ENCODE peak calls at places on chromosomes 13 and 19, in four cellular contexts. V is WERI-Rb-1, X is left lung, Q is AG10803. M is an unnamed sample.

GRCh38 chr13:37869756-37870488 is at the start of gene TRPC4:
- DNase-seq in Q (peak), V (peak), X (peak), M (peak)

GRCh38 chr13:80873589-80873988 is 532.7 kb upstream of the SPRY2 start:
- DNase-seq in V (no peak), Q (no peak), X (no peak), M (no peak)

GRCh38 chr19:51186323-51186722 is 38.6 kb upstream of the CD33 start:
- DNase-seq in V (no peak), X (no peak), Q (no peak), M (no peak)

GRCh38 chr19:4971424-4971793 is 2.5 kb downstream of the KDM4B start:
- DNase-seq in X (peak), V (peak), Q (no peak), M (no peak)

GRCh38 chr19:43780706-43781525 is at the start of gene KCNN4:
- DNase-seq in V (no peak), X (peak), Q (peak), M (peak)

GRCh38 chr19:7063339-7063738 is 4.9 kb upstream of the MBD3L3 start:
- DNase-seq in V (no peak), X (no peak), Q (no peak), M (no peak)

GRCh38 chr13:42041684-42042035 is 6.8 kb upstream of the DGKH start:
- DNase-seq in V (peak), X (peak), Q (peak), M (peak)

GRCh38 chr19:45076851-45077730 is 813 bp upstream of the ZNF296 start:
- DNase-seq in Q (no peak), V (no peak), X (no peak), M (no peak)

GRCh38 chr19:16628984-16629691 is 1.1 kb upstream of the MED26 start:
- DNase-seq in X (no peak), Q (peak), V (no peak), M (peak)

GRCh38 chr13:29556742-29557141 is 38.7 kb downstream of the SLC7A1 start:
- DNase-seq in X (no peak), V (no peak), Q (no peak), M (no peak)

GRCh38 chr13:87331178-87331577 is 340.0 kb upstream of the SLITRK5 start:
- DNase-seq in V (no peak), X (no peak), Q (peak), M (no peak)

GRCh38 chr13:112716841-112717520 is 27.1 kb downstream of the ATP11A start:
- DNase-seq in Q (no peak), X (peak), V (no peak), M (no peak)

GRCh38 chr19:8973501-8974091 is 36.6 kb downstream of the MUC16 start:
- DNase-seq in Q (no peak), X (no peak), V (no peak), M (no peak)

GRCh38 chr19:55146078-55146647 is 2.8 kb downstream of the TNNT1 start:
- DNase-seq in X (no peak), Q (no peak), V (peak), M (no peak)

GRCh38 chr13:42660367-42660965 is 86.5 kb downstream of the TNFSF11 start:
- DNase-seq in X (no peak), V (no peak), Q (peak), M (peak)

GRCh38 chr19:46513461-46514236 is 18.0 kb upstream of the PNMA8B start:
- DNase-seq in V (peak), Q (peak), X (peak), M (peak)

GRCh38 chr19:46620716-46621115 is 4.2 kb downstream of the PTGIR start:
- DNase-seq in V (no peak), Q (peak), X (peak), M (peak)

GRCh38 chr19:1947651-1948209 is 6.8 kb downstream of the CSNK1G2 start:
- DNase-seq in V (no peak), Q (no peak), X (peak), M (no peak)

GRCh38 chr19:1394252-1395193 is 6.8 kb downstream of the GAMT start:
- DNase-seq in X (no peak), V (no peak), Q (no peak), M (no peak)

GRCh38 chr13:26280295-26280694 is 26.4 kb downstream of the CDK8 start:
- DNase-seq in Q (peak), X (no peak), V (no peak), M (peak)

GRCh38 chr19:7214329-7215089 is 79.7 kb downstream of the INSR start:
- DNase-seq in X (no peak), Q (no peak), V (no peak), M (no peak)

GRCh38 chr19:15108845-15109767 is 1.9 kb downstream of the SYDE1 start:
- DNase-seq in V (no peak), X (no peak), Q (no peak), M (no peak)

GRCh38 chr19:19821366-19822147 is at the start of gene ZNF506:
- DNase-seq in X (peak), Q (peak), V (peak), M (peak)

GRCh38 chr13:71754407-71754974 is 112.5 kb downstream of the DACH1 start:
- DNase-seq in Q (no peak), V (no peak), X (no peak), M (no peak)

GRCh38 chr13:95704510-95704909 is 27.6 kb downstream of the DNAJC3 start:
- DNase-seq in X (no peak), Q (no peak), V (no peak), M (no peak)

GRCh38 chr19:31127132-31127967 is 221.9 kb downstream of the TSHZ3 start:
- DNase-seq in V (no peak), Q (peak), X (no peak), M (peak)

GRCh38 chr19:13629687-13630357 is 123.5 kb upstream of the CACNA1A start:
- DNase-seq in V (no peak), Q (peak), X (no peak), M (peak)

GRCh38 chr19:15841875-15842569 is 26.6 kb upstream of the OR10H1 start:
- DNase-seq in X (no peak), Q (no peak), V (no peak), M (no peak)

GRCh38 chr13:23654111-23655110 is 84.2 kb downstream of the TNFRSF19 start:
- DNase-seq in X (no peak), V (no peak), Q (peak), M (no peak)

GRCh38 chr19:50501568-50502475 is 9.2 kb downstream of the JOSD2 start:
- DNase-seq in X (peak), Q (no peak), V (no peak), M (no peak)

GRCh38 chr13:69545500-69546025 is 562.1 kb upstream of the ATXN8OS start:
- DNase-seq in X (no peak), V (no peak), Q (no peak), M (no peak)

GRCh38 chr13:79548886-79549285 is 67.9 kb downstream of the NDFIP2 start:
- DNase-seq in X (no peak), V (no peak), Q (peak), M (peak)

GRCh38 chr19:54507824-54508223 is 5.2 kb downstream of the LAIR2 start:
- DNase-seq in X (no peak), V (no peak), Q (no peak), M (no peak)

GRCh38 chr19:33403221-33403972 is 29.9 kb downstream of the CEBPG start:
- DNase-seq in V (no peak), Q (no peak), X (peak), M (no peak)

GRCh38 chr19:51258165-51258564 is 7.3 kb downstream of the SIGLECL1 start:
- DNase-seq in Q (no peak), X (no peak), V (no peak), M (no peak)

GRCh38 chr13:25468330-25469178 is 96.8 kb downstream of the ATP8A2 start:
- DNase-seq in X (no peak), Q (no peak), V (peak), M (no peak)

GRCh38 chr19:47013041-47013517 is 6.6 kb upstream of the NPAS1 start:
- DNase-seq in X (peak), V (peak), Q (peak), M (peak)

DNA sequence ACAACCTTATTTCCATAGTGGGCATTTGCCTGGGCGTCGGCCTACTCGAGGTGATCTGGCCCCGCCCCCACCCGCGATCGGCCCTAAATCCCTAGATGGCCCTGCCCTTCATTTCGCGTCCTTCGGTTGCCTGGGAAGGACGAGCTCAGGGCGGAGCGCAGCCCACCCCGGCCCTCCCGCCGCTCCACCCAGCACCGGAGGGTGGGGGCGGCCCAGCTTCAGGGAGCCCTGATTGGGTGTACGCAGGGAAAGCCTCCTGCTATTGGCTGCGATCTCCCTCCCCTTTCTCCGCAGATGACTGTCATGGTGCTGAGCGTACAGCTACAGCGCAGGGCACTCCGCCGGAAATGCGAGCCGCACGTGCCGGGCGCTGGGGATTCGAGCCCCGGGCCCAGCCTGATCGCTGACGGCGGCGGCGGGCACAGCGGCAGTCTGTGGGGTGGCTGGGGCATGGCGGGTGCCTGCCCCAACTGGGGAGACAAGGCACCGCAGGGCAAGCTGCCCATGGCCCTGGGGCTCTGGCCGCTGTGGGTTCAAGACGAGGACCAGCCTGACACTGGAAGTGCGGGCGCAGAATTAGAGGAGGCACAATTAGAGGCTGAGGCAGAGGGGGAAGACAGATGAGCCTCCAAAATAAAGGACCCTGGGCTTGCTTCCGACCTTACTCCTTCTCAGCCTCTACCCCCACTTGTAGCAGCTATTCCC is 4.3 kb downstream of the CD37 start:
- DNase-seq in V (no peak), X (peak), Q (peak), M (peak)
- H3K4me3 ChIP-seq in V (no peak), X (peak), Q (peak), M (peak)

GRCh38 chr13:52449323-52450011 is 967 bp downstream of the VPS36 start:
- DNase-seq in X (no peak), V (no peak), Q (no peak), M (no peak)

GRCh38 chr13:52452470-52452869 is 2.0 kb upstream of the VPS36 start:
- DNase-seq in V (no peak), Q (no peak), X (no peak), M (no peak)

GRCh38 chr13:52447815-52448552 is 2.5 kb downstream of the VPS36 start:
- DNase-seq in X (no peak), Q (no peak), V (no peak), M (no peak)

GRCh38 chr13:52450012-52450792 is at the start of gene VPS36:
- DNase-seq in Q (peak), X (peak), V (peak), M (peak)

DNA sequence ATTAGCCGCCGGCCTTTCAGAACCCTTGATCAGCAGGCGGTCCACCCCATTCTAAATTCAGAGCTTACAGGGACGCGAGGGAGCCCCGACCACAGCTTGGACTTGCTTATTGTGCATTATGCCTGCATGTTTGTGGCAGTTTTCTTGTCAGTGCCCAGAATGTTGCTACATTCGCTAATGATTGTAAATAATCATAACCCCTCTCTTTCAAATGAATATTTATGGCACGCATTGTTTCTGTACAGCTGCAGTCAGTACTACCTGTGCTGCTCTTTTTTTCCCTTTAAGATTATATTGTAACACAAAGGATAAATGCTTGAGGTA is 321 bp upstream of the VPS36 start:
- DNase-seq in X (no peak), V (no peak), Q (no peak), M (no peak)
- TF ChIP-seq CTCF in X (peak), V (no peak), Q (no peak), M (no peak)

DNA sequence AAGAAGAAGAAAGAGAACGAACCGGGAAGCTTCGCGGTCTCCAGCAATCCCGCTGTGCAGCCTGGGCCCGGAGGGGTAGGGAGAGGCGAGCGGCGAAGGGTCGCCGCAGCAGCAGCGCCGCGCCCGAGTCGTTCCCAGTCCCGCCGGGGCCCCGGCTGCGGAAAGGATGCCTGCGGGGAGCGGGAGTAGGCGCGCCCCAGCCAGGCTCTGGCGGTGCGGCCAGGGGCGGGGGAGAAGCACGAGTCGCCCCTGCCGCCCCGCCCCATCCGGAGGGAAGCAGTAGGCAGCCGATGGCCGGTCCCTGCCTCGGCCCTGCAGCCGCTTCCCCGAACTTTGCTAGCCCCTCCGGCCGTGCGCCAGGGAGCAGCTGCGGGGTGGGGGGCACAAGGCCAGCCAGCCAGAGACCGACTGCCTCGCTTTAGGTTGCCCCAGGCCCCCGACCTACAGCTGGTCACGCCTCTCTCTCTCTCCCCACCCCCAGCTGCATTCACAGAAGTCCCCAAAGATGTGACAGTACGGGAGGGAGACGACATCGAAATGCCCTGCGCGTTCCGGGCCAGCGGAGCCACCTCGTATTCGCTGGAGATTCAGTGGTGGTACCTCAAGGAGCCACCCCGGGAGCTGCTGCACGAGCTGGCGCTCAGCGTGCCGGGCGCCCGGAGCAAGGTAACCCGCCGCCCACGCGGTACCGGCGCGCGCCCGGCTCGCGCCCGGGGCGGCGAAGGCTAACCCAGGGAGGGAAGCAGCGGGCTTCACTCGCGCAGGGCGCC is 1.1 kb downstream of the VSTM2B start:
- DNase-seq in Q (no peak), V (no peak), X (no peak), M (no peak)
- H3K4me3 ChIP-seq in Q (no peak), V (no peak), X (no peak), M (no peak)

DNA sequence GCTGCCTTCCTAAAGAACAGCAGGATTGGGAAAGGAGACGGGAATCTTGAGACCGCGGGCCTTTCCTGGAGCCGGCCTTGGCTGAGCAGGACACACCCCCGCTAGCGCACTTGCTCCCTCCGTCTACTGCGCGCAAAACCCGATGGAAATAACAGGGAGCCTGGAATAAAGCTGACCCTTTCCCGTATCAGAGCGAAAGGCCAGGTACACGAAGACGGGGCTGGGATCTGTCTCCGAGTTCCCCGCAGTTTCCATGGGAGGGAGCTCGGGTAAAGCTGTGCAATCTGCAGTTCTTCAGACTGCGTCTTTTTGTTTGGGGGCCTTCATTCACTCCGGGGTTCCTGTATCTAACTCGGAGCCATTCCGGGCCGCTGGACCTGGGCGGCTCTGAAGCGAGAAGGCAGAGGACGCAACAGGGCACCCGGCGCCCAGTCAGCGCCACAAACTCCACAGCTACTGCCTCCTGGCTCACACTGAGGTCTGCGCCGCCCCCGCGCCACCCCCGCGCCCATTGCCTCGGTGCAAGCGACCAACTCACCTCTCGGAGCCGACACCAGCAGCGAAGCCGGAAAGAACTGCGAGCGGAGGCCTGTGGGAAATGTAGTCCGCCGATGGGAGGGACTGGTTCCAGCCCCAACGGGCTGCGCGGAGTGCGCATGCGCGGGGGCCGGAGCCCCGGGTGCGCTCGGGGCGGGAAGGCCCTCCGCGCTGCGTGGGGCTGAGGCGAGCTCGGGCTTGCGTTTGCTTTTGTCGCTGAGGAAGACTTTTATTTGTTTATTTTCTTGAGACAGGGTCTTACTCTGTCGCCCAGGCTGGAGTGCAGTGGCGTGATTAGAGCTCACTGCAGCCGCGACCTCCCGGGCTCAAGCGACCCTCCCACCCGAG is at the start of gene ZFP14:
- DNase-seq in X (peak), Q (peak), V (peak), M (peak)
- TF ChIP-seq CTCF in X (no peak), Q (peak), V (peak), M (peak)

DNA sequence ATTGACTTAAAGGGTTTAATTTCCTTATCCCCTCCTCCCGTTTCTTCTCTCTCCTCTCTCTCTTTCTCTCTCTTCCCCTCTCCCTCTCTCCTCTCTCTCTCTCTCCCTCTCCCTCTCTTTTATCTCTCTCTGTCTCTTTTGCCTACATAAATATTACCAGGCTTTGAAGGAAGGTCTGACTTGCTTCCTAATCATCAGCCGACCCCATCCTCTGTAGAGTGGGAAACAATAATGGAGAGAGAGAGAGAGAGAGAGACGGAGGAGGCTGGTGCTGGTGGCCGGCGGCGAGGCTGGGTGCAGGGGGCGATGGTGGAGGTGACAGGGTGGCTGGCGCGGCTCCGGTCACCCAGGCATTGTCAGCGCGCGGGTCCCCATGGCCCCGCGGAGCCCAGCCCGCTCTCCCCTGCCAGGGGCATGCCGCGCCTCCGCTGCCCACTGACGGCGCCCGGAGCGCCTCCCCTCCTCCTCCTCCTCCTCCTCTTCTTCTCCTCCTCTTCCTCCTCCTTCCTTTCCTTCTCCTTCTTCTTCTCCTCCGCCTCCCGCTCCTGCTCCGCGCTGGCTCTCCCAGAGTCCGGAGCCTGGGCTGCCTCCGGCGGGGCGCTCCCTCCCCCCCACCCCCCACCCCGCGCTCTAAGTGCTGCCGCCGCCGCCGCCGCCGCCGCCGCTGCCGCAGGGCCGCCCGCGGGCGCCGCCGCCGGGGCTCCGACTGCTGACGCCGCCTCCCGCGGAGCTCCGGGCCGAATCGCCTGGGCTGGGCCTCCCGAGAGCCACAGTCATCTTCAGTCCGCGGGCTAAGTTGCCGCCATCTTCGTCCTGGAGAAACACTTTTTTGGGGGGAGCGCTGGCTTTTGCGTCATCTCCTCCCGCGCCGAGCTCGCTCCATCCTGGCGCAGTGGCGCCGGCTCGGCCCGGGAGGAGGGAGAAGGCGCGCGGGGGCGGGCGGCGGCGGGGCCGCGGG is 348.4 kb downstream of the LIG4 start:
- DNase-seq in Q (peak), X (peak), V (peak), M (peak)
- H3K4me3 ChIP-seq in Q (peak), X (peak), V (peak), M (peak)

M was measured in fibroblast of the aortic adventitia.